ENCODE peak calls at places on chromosomes 7 and 10, in seven cellular contexts. O, H, S, D, Q, W and T are unnamed samples.

GRCh38 chr7:39084344-39084743 is 106.6 kb downstream of the POU6F2 start:
- DNase-seq in O (no peak), H (no peak), S (no peak), D (no peak), Q (no peak), W (no peak), T (no peak)

GRCh38 chr10:93701903-93702277 is 502 bp downstream of the FRA10AC1 start:
- DNase-seq in O (no peak), H (peak), S (no peak), D (peak), Q (no peak), W (peak), T (peak)

GRCh38 chr7:79893991-79894390 is 240.6 kb upstream of the GNAI1 start:
- DNase-seq in O (no peak), H (no peak), S (no peak), D (no peak), Q (no peak), W (no peak), T (peak)

GRCh38 chr7:110842796-110843195 is 248.1 kb upstream of the LRRN3 start:
- DNase-seq in O (no peak), H (no peak), S (no peak), D (no peak), Q (peak), W (no peak), T (no peak)

GRCh38 chr7:147013820-147014219 is 897.2 kb downstream of the CNTNAP2 start:
- DNase-seq in O (no peak), H (no peak), S (no peak), D (no peak), Q (peak), W (no peak), T (peak)

GRCh38 chr10:6394084-6394483 is 186.0 kb downstream of the PRKCQ start:
- DNase-seq in O (no peak), H (no peak), S (no peak), D (no peak), Q (no peak), W (no peak), T (no peak)

GRCh38 chr7:18580945-18581344 is 85.4 kb downstream of the HDAC9 start:
- DNase-seq in O (no peak), H (no peak), S (no peak), D (no peak), Q (peak), W (no peak), T (no peak)

GRCh38 chr7:111083423-111083822 is 7.5 kb upstream of the LRRN3 start:
- DNase-seq in O (no peak), H (no peak), S (peak), D (no peak), Q (no peak), W (no peak), T (peak)

GRCh38 chr10:130351466-130352290 is 215.5 kb downstream of the GLRX3 start:
- DNase-seq in O (no peak), H (no peak), S (no peak), D (no peak), Q (no peak), W (no peak), T (no peak)

GRCh38 chr7:28484276-28484675 is 72.0 kb downstream of the CREB5 start:
- DNase-seq in O (no peak), H (no peak), S (no peak), D (peak), Q (no peak), W (no peak), T (no peak)

GRCh38 chr7:75928600-75928939 is 13.6 kb downstream of the POR start:
- DNase-seq in O (peak), H (no peak), S (no peak), D (no peak), Q (no peak), W (no peak), T (no peak)

GRCh38 chr10:18238875-18239485 is 98.8 kb downstream of the CACNB2 start:
- DNase-seq in O (no peak), H (no peak), S (peak), D (peak), Q (peak), W (no peak), T (peak)

GRCh38 chr10:99981581-99982199 is 28.1 kb downstream of the DNMBP start:
- DNase-seq in O (no peak), H (no peak), S (no peak), D (no peak), Q (peak), W (no peak), T (no peak)

GRCh38 chr10:99984635-99985034 is 25.1 kb downstream of the DNMBP start:
- DNase-seq in O (no peak), H (no peak), S (no peak), D (no peak), Q (no peak), W (no peak), T (no peak)

GRCh38 chr10:99983280-99983988 is 26.3 kb downstream of the DNMBP start:
- DNase-seq in O (peak), H (peak), S (no peak), D (no peak), Q (no peak), W (no peak), T (peak)

GRCh38 chr10:99984201-99984600 is 25.5 kb downstream of the DNMBP start:
- DNase-seq in O (no peak), H (no peak), S (no peak), D (peak), Q (peak), W (no peak), T (no peak)

DNA sequence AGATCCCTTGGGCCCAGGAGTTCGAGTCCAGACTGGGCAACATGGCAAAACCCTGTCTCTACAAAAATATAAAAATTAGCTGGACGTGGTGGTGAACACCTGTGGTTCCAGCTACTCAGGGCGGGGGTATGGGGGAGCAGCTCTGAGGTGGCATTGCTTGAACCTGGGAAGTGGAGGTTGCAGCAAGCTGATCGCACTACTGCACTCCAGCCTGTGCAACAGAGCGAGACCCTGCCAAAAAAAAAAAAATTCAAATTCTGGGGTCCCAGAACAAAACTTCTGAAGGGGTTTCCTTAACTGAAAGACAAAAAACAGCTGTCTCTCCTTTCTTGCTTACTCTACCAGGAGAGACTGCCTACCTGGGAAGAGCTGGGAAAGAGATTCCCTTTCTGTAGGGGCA is 27.0 kb downstream of the DNMBP start:
- DNase-seq in O (no peak), H (no peak), S (no peak), D (no peak), Q (no peak), W (no peak), T (no peak)
- H3K4me3 ChIP-seq in O (no peak), H (no peak), S (no peak), D (no peak), Q (no peak), W (no peak), T (no peak)

GRCh38 chr10:118166951-118167350 is 120.2 kb upstream of the RAB11FIP2 start:
- DNase-seq in O (no peak), H (no peak), S (no peak), D (no peak), Q (no peak), W (no peak), T (no peak)

GRCh38 chr10:118163227-118163626 is 116.5 kb upstream of the RAB11FIP2 start:
- DNase-seq in O (peak), H (no peak), S (no peak), D (no peak), Q (no peak), W (no peak), T (no peak)

GRCh38 chr10:118161434-118161833 is 114.7 kb upstream of the RAB11FIP2 start:
- DNase-seq in O (no peak), H (no peak), S (no peak), D (no peak), Q (no peak), W (no peak), T (no peak)
- TF ChIP-seq CTCF in O (no peak), H (no peak), S (no peak), D (no peak), Q (no peak), W (no peak), T (no peak)

DNA sequence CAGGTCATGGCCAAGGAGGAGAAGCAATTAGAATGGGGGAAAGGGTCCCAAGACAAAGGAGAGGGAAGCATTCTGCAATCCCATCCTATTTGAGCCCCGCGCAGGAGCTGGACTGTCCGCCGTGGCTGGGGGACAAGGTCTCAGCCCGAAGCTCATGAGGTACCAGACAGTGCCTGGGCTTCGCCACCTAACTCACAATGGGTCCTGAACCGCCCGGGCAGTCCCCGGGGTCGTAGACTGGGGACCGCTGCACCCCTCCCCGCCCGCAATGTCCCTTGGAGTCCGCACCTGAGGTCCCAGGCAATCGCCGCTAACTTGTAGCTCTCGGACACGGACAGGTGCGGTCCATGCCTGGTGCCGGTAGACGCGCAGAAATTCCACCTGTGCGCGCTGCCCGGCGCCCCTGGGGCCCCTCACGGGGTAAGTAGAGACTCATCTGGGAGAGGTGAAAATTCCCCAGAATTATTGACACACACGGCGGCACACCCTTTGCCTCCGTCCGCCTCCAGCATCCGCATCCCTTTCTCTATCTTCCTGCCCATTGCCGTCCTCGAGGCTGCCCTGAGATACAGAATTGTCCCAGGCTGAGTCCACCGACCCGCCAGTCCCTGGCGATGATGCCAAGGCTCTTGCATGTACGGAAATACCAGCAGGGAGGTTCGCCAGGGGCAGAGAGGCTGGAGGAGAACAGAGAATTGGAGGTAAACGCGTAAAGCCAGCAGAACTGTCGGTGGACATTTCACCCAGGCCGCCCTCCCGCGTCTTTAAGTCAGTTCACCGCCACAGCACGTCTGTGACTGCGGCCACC is 1.7 kb downstream of the CHRM2 start:
- DNase-seq in O (peak), H (no peak), S (no peak), D (no peak), Q (peak), W (no peak), T (no peak)
- H3K4me3 ChIP-seq in O (no peak), H (peak), S (peak), D (no peak), Q (peak), W (peak), T (peak)

GRCh38 chr7:71746004-71746403 is 614.1 kb downstream of the GALNT17 start:
- DNase-seq in O (no peak), H (no peak), S (no peak), D (no peak), Q (no peak), W (no peak), T (no peak)
- TF ChIP-seq CTCF in O (no peak), H (no peak), S (no peak), D (no peak), Q (no peak), W (no peak), T (no peak)

DNA sequence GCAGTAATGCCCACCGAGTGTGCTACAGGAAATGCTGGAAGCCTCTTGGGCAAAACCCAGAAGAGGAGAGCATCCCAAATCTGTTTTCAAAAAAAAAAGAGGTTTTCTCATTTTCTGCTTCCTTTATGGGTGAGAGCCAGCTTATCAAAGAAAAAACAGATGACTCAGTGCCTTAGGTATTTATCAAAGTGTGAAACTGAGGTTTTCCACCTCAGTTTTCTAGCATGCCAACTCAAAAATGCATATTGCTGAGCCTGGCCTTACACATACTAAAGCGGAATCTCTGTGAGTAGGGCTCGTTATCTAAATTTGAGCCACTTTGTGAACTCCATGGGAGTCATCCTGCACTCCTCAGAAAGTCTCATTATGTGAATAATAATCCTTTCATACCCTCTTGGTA is 705.1 kb downstream of the SUGCT start:
- DNase-seq in O (no peak), H (no peak), S (no peak), D (no peak), Q (no peak), W (no peak), T (peak)
- H3K4me3 ChIP-seq in O (no peak), H (no peak), S (no peak), D (no peak), Q (no peak), W (no peak), T (no peak)

GRCh38 chr10:131848296-131848695 is 52.5 kb upstream of the PPP2R2D start:
- DNase-seq in O (peak), H (peak), S (no peak), D (no peak), Q (no peak), W (no peak), T (no peak)

GRCh38 chr10:131847241-131847783 is 53.5 kb upstream of the PPP2R2D start:
- DNase-seq in O (peak), H (peak), S (no peak), D (no peak), Q (no peak), W (no peak), T (no peak)

GRCh38 chr10:131844546-131845084 is 56.2 kb upstream of the PPP2R2D start:
- DNase-seq in O (no peak), H (peak), S (no peak), D (no peak), Q (no peak), W (no peak), T (no peak)

GRCh38 chr10:131845505-131846223 is 55.1 kb upstream of the PPP2R2D start:
- DNase-seq in O (peak), H (peak), S (no peak), D (no peak), Q (no peak), W (no peak), T (no peak)

DNA sequence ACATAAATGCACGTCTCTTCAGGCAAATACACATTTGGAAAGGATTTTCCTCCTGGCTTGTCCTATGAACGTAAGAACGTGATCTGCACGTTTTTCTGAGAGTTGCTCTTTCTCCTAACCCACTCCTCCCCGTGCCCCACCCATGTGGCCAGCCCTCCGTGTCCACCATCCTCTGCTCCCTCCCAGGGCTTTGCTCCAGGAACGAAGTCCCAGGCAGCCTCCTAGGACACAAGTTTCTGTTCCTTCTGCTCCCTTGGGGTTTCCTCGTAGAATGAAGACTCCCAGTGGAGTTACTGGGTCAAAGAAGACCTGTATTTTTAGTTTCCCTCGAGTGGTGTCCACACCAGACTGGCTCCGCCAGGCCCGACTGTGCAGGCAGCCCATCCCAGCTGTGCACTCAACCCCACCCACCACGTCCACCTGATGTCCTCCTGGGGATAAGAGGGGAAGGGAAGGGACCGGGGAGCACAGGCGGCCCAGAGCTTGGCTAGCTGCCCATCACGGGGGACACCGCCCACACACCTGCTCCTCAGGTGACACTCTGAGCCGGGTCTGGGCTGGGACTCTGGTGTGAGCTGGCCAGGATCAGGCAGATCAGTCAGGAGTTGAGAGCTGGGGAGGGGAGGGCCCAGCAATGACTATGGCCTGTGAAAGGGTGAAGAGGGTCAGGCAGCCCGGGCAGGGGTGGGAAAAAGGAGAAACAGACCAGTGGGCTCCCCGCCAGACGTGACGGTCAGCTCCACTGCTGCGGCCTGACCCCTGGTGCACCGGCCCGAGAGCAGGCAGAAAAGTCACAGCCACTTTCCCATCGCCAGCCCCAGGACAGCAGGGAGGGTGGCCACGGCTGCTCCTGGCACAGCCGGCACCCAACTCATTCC is 54.3 kb upstream of the PPP2R2D start:
- DNase-seq in O (peak), H (peak), S (no peak), D (no peak), Q (no peak), W (no peak), T (no peak)
- TF ChIP-seq CTCF in O (no peak), H (no peak), S (no peak), D (no peak), Q (no peak), W (no peak), T (no peak)

GRCh38 chr7:159031750-159032149 is 112.9 kb downstream of the VIPR2 start:
- DNase-seq in O (no peak), H (peak), S (no peak), D (no peak), Q (no peak), W (peak), T (no peak)

GRCh38 chr7:159030490-159031134 is 114.1 kb downstream of the VIPR2 start:
- DNase-seq in O (peak), H (peak), S (no peak), D (no peak), Q (peak), W (peak), T (peak)

GRCh38 chr7:159032753-159033472 is 111.8 kb downstream of the VIPR2 start:
- DNase-seq in O (no peak), H (peak), S (no peak), D (no peak), Q (no peak), W (peak), T (no peak)

GRCh38 chr7:159032310-159032709 is 112.4 kb downstream of the VIPR2 start:
- DNase-seq in O (no peak), H (peak), S (no peak), D (no peak), Q (no peak), W (peak), T (no peak)

DNA sequence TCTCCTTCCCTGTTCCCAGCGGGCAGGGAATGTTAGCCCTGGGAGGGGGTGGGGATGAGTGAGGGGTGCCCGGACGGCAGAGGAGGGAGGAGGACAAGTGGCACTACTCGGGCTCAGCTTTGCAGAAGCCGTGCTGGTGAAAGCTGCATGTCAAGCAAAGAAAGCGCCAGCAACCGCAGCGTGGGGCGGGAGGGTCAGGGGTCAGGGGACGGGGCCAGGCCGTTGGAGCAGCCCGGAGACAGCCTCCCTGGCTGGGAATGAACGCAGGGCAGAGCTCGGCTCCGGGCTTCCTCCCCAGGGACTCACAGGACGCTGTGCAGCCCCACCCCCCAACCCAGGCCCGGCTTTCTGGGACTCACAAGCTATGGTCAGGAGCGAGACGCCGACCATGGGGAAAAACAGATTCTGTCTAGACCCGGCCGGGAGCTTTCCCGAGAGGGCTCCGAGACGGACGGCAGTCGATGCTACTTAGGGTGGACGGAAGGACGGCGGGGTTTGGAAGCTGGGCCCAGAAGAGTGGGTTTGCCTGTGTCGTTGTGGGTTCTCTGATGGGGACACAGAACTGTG is 113.4 kb downstream of the VIPR2 start:
- DNase-seq in O (peak), H (peak), S (no peak), D (no peak), Q (no peak), W (peak), T (no peak)
- H3K4me3 ChIP-seq in O (peak), H (peak), S (no peak), D (no peak), Q (no peak), W (peak), T (peak)

GRCh38 chr7:1546909-1547776 is 8.9 kb downstream of the TMEM184A start:
- DNase-seq in O (peak), H (no peak), S (no peak), D (no peak), Q (no peak), W (no peak), T (no peak)

GRCh38 chr7:1546274-1546908 is 9.6 kb downstream of the TMEM184A start:
- DNase-seq in O (peak), H (no peak), S (no peak), D (no peak), Q (no peak), W (no peak), T (no peak)

GRCh38 chr7:1544896-1545416 is 11.0 kb downstream of the TMEM184A start:
- DNase-seq in O (peak), H (no peak), S (no peak), D (no peak), Q (no peak), W (no peak), T (no peak)

GRCh38 chr7:1544178-1544895 is 11.7 kb downstream of the TMEM184A start:
- DNase-seq in O (peak), H (no peak), S (no peak), D (no peak), Q (no peak), W (no peak), T (no peak)

GRCh38 chr7:1545417-1546246 is 10.4 kb downstream of the TMEM184A start:
- DNase-seq in O (peak), H (no peak), S (no peak), D (no peak), Q (no peak), W (no peak), T (no peak)
- TF ChIP-seq CTCF in O (no peak), H (no peak), S (no peak), D (no peak), Q (no peak), W (no peak), T (no peak)

GRCh38 chr10:100129424-100129823 is 47.8 kb upstream of the CPN1 start:
- DNase-seq in O (no peak), H (no peak), S (no peak), D (no peak), Q (no peak), W (no peak), T (no peak)
- H3K4me3 ChIP-seq in O (no peak), H (no peak), S (no peak), D (no peak), Q (no peak), W (no peak), T (no peak)

GRCh38 chr10:114386446-114386845 is 17.9 kb downstream of the AFAP1L2 start:
- DNase-seq in O (no peak), H (no peak), S (no peak), D (no peak), Q (no peak), W (no peak), T (no peak)
- TF ChIP-seq CTCF in O (no peak), H (no peak), S (no peak), D (no peak), Q (no peak), W (no peak), T (no peak)